ENCODE peak calls at places on chromosomes 11 and 22, in eight cellular contexts. T is OCI-LY7, R is upper lobe of right lung, E is left lung, X is A673, L is body of pancreas, F is SJSA1, I is heart left ventricle. Q is an unnamed sample.

GRCh38 chr22:37609240-37610152 is 862 bp downstream of the GGA1 start:
- DNase-seq in T (peak; percentile 51), R (no peak), E (no peak), X (peak; percentile 55), L (no peak), F (no peak), I (peak; percentile 53), Q (no peak)

GRCh38 chr11:117427356-117427874 is 99.8 kb downstream of the CEP164 start:
- DNase-seq in T (no peak), R (no peak), E (no peak), X (no peak), L (no peak), F (no peak), I (no peak), Q (no peak)

GRCh38 chr22:50173221-50173982 is 2.9 kb downstream of the PANX2 start:
- DNase-seq in T (peak; percentile 66), R (no peak), E (no peak), X (no peak), L (no peak), F (no peak), I (peak; percentile 50), Q (no peak)

GRCh38 chr11:115929618-115930129 is 425.5 kb upstream of the CADM1 start:
- DNase-seq in T (no peak), R (no peak), E (no peak), X (no peak), L (no peak), F (no peak), I (no peak), Q (no peak)

GRCh38 chr11:469684-470667 is 19.9 kb downstream of the PTDSS2 start:
- DNase-seq in T (no peak), R (peak; percentile 79), E (peak; percentile 80), X (peak; percentile 21), L (peak; percentile 59), F (peak; percentile 60), I (peak; percentile 69), Q (no peak)

GRCh38 chr22:41746563-41747400 is 47.5 kb downstream of the MEI1 start:
- DNase-seq in T (peak; percentile 85), R (peak; percentile 77), E (peak; percentile 75), X (peak; percentile 79), L (peak; percentile 78), F (peak; percentile 73), I (peak; percentile 82), Q (peak; percentile 69)

GRCh38 chr11:75509201-75509600 is 16.5 kb downstream of the GDPD5 start:
- DNase-seq in T (peak; percentile 42), R (no peak), E (no peak), X (no peak), L (no peak), F (no peak), I (no peak), Q (no peak)

GRCh38 chr11:116072133-116072532 is 567.9 kb upstream of the CADM1 start:
- DNase-seq in T (no peak), R (no peak), E (no peak), X (peak; percentile 34), L (no peak), F (no peak), I (no peak), Q (no peak)

GRCh38 chr11:100687032-100687629 is at the start of gene ARHGAP42:
- DNase-seq in T (no peak), R (peak; percentile 82), E (peak; percentile 69), X (peak; percentile 71), L (peak; percentile 50), F (peak; percentile 63), I (peak; percentile 84), Q (peak; percentile 78)

GRCh38 chr11:116434986-116435385 is 337.8 kb downstream of the BUD13 start:
- DNase-seq in T (no peak), R (no peak), E (no peak), X (no peak), L (no peak), F (no peak), I (no peak), Q (no peak)

GRCh38 chr11:64072871-64073270 is 37.1 kb downstream of the FLRT1 start:
- DNase-seq in T (no peak), R (no peak), E (no peak), X (no peak), L (no peak), F (no peak), I (no peak), Q (no peak)

GRCh38 chr11:9065614-9066431 is 25.6 kb downstream of the SCUBE2 start:
- DNase-seq in T (no peak), R (no peak), E (no peak), X (no peak), L (no peak), F (no peak), I (no peak), Q (no peak)

GRCh38 chr11:11037162-11037732 is 179.4 kb upstream of the ZBED5 start:
- DNase-seq in T (no peak), R (no peak), E (no peak), X (no peak), L (no peak), F (no peak), I (no peak), Q (no peak)

GRCh38 chr22:46462726-46463371 is 74.6 kb downstream of the CELSR1 start:
- DNase-seq in T (no peak), R (no peak), E (no peak), X (peak; percentile 37), L (no peak), F (no peak), I (peak; percentile 19), Q (no peak)

GRCh38 chr11:72225411-72225951 is 914 bp downstream of the INPPL1 start:
- DNase-seq in T (peak; percentile 43), R (no peak), E (no peak), X (no peak), L (peak; percentile 22), F (peak; percentile 17), I (no peak), Q (peak; percentile 33)

GRCh38 chr11:29809121-29809520 is 207.7 kb downstream of the KCNA4 start:
- DNase-seq in T (no peak), R (no peak), E (no peak), X (no peak), L (no peak), F (no peak), I (no peak), Q (no peak)

GRCh38 chr22:33538277-33538885 is 381.9 kb downstream of the LARGE1 start:
- DNase-seq in T (no peak), R (no peak), E (no peak), X (no peak), L (no peak), F (no peak), I (no peak), Q (no peak)

DNA sequence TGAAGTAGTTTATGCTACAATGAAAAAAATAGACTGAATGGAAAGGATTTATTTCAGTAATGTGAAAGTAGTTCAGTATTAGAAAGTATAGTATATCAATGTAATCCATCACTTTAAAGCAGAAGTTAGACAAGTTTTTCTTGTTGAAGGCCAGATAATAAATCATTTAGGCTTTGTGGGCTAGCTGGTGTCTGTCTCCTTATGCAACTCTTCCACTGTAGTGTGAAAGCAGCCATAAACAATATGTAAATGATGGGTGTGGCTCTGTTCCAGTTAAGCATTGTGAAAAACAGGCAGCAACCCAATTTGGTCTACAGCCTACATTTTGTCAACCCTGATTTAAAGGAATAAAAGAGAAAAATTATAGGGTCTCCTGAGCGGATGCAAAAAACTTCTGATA is 127.4 kb upstream of the THY1 start:
- DNase-seq in T (no peak), R (no peak), E (no peak), X (peak; percentile 19), L (no peak), F (no peak), I (no peak), Q (no peak)
- H3K27ac ChIP-seq in T (no peak overlapping the region), R (no peak overlapping the region), E (no peak overlapping the region), X (no peak overlapping the region), L (no peak overlapping the region), F (no peak overlapping the region), I (no peak overlapping the region), Q (no peak overlapping the region)

GRCh38 chr22:36156515-36157419 is 3.8 kb downstream of the APOL3 start:
- DNase-seq in T (peak; percentile 41), R (peak; percentile 85), E (peak; percentile 84), X (no peak), L (peak; percentile 66), F (peak; percentile 81), I (peak; percentile 86), Q (no peak)
- H3K4me1 ChIP-seq in T (peaks cover 50% of the 10 kb centered on the region), R (peaks cover 84% of the 10 kb centered on the region), E (peaks cover 98% of the 10 kb centered on the region), X (no peaks in the 10 kb centered on the region), L (peaks cover 43% of the 10 kb centered on the region), F (peaks cover 21% of the 10 kb centered on the region), I (peaks cover 41% of the 10 kb centered on the region), Q (no peaks in the 10 kb centered on the region)

GRCh38 chr11:61538636-61538961 is 30.1 kb downstream of the LRRC10B start:
- DNase-seq in T (no peak), R (no peak), E (no peak), X (no peak), L (no peak), F (no peak), I (no peak), Q (no peak)
- H3K4me3 ChIP-seq in T (no peak overlapping the region), R (no peak overlapping the region), E (no peak overlapping the region), X (no peak overlapping the region), L (no peak overlapping the region), F (no peak overlapping the region), I (no peak overlapping the region), Q (no peak overlapping the region)

DNA sequence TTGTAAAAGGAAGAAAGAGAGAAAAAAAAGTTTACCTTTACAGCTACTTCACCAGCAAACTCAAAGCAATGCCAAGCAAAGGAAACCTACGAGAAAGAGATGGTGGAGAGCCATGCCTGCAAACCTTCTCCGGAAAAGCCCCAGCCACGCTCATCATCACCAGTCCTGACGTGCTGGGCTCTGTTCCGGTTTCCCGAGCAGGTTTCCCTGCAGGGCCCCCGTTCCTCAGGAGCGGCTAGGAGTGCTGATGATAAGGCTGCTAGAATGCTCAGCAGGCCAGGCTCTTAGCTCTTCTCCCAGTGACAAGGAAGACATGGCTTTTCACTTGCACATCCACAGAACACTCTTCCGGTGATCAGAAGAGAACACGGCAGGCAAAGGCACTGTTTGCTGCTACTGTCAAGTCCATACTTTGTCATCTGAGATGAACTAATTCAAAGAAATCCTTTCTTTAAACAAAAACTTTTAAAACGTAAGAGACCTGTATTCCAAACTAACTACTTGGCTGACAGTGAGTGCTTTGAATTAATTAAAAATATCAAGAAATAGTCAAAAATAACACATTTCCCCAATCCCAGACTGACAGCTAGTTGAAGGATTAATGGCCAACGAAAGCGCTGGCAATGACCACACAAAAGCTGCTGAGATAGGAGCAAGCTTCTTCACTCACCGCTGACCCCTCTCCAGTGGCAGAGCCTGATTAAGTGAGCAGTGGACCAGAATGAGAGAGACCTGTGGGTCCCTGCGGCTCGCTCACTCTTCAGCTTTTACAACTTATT is 35.8 kb downstream of the DUSP8 start:
- DNase-seq in T (no peak), R (no peak), E (no peak), X (no peak), L (no peak), F (no peak), I (no peak), Q (no peak)
- H3K27ac ChIP-seq in T (no peak overlapping the region), R (no peak overlapping the region), E (peak overlapping the region; percentile 26), X (no peak overlapping the region), L (no peak overlapping the region), F (no peak overlapping the region), I (no peak overlapping the region), Q (no peak overlapping the region)